ENCODE peak calls at places on chromosomes 6 and 20, in six cellular contexts. Q, T, K, Z, H and A are unnamed samples.

GRCh38 chr6:83113258-83113657 is 45.8 kb downstream of the DOP1A start:
- DNase-seq in Q (no peak), T (no peak), K (no peak), Z (no peak), H (no peak), A (no peak)

GRCh38 chr20:38547288-38547825 is 33.6 kb upstream of the ADIG start:
- DNase-seq in Q (no peak), T (no peak), K (no peak), Z (no peak), H (no peak), A (no peak)

GRCh38 chr20:50834599-50835005 is 39.7 kb downstream of the BCAS4 start:
- DNase-seq in Q (no peak), T (no peak), K (no peak), Z (no peak), H (no peak), A (no peak)

GRCh38 chr20:13213335-13213734 is 7.7 kb upstream of the ISM1 start:
- DNase-seq in Q (no peak), T (no peak), K (no peak), Z (no peak), H (no peak), A (no peak)

GRCh38 chr20:931401-931800 is 15.3 kb upstream of the ANGPT4 start:
- DNase-seq in Q (no peak), T (no peak), K (no peak), Z (no peak), H (no peak), A (no peak)

GRCh38 chr6:168280899-168281245 is 38.7 kb downstream of the DACT2 start:
- DNase-seq in Q (no peak), T (no peak), K (no peak), Z (no peak), H (no peak), A (no peak)

GRCh38 chr6:17389274-17389847 is 4.0 kb upstream of the CAP2 start:
- DNase-seq in Q (peak), T (no peak), K (no peak), Z (no peak), H (no peak), A (no peak)

GRCh38 chr6:51028271-51028670 is 209.6 kb downstream of the TFAP2B start:
- DNase-seq in Q (peak), T (no peak), K (no peak), Z (no peak), H (no peak), A (no peak)

GRCh38 chr6:161482517-161482903 is 208.6 kb upstream of the AGPAT4 start:
- DNase-seq in Q (no peak), T (peak), K (no peak), Z (no peak), H (no peak), A (peak)

GRCh38 chr6:145148392-145149175 is 586.7 kb downstream of the EPM2A start:
- DNase-seq in Q (peak), T (peak), K (peak), Z (no peak), H (no peak), A (no peak)

GRCh38 chr6:55694148-55694547 is 115.2 kb upstream of the HMGCLL1 start:
- DNase-seq in Q (peak), T (peak), K (no peak), Z (peak), H (no peak), A (no peak)

GRCh38 chr6:30716879-30717128 is 277 bp downstream of the MDC1 start:
- DNase-seq in Q (no peak), T (no peak), K (no peak), Z (no peak), H (no peak), A (no peak)

GRCh38 chr6:44733868-44734267 is 346.4 kb downstream of the CDC5L start:
- DNase-seq in Q (no peak), T (peak), K (no peak), Z (no peak), H (no peak), A (no peak)

GRCh38 chr6:117169781-117170281 is 95.5 kb upstream of the VGLL2 start:
- DNase-seq in Q (peak), T (no peak), K (no peak), Z (no peak), H (no peak), A (no peak)

GRCh38 chr6:157021267-157022021 is 244.3 kb downstream of the ARID1B start:
- DNase-seq in Q (peak), T (peak), K (no peak), Z (peak), H (peak), A (peak)

GRCh38 chr6:131999545-132000146 is 48.5 kb upstream of the CCN2 start:
- DNase-seq in Q (no peak), T (no peak), K (no peak), Z (no peak), H (no peak), A (no peak)

GRCh38 chr6:165804331-165805066 is 141.5 kb upstream of the PDE10A start:
- DNase-seq in Q (no peak), T (no peak), K (no peak), Z (no peak), H (no peak), A (peak)

GRCh38 chr6:4664117-4664626 is 112.0 kb upstream of the CDYL start:
- DNase-seq in Q (peak), T (peak), K (no peak), Z (no peak), H (no peak), A (no peak)

GRCh38 chr6:162603231-162603630 is 124.3 kb downstream of the PRKN start:
- DNase-seq in Q (no peak), T (no peak), K (no peak), Z (no peak), H (no peak), A (no peak)

GRCh38 chr6:100614386-100614785 is 149.7 kb upstream of the SIM1 start:
- DNase-seq in Q (no peak), T (no peak), K (no peak), Z (no peak), H (no peak), A (no peak)

GRCh38 chr20:3652217-3652616 is 11.0 kb downstream of the GFRA4 start:
- DNase-seq in Q (no peak), T (no peak), K (no peak), Z (no peak), H (no peak), A (no peak)

GRCh38 chr20:36754656-36755222 is 8.8 kb upstream of the NDRG3 start:
- DNase-seq in Q (peak), T (peak), K (no peak), Z (peak), H (peak), A (peak)

GRCh38 chr6:89275900-89276299 is 39.2 kb downstream of the GABRR2 start:
- DNase-seq in Q (no peak), T (no peak), K (no peak), Z (no peak), H (no peak), A (no peak)

GRCh38 chr20:45318386-45318939 is 10.4 kb upstream of the MATN4 start:
- DNase-seq in Q (no peak), T (no peak), K (no peak), Z (no peak), H (no peak), A (no peak)

GRCh38 chr6:43495409-43495941 is 14.7 kb downstream of the LRRC73 start:
- DNase-seq in Q (peak), T (no peak), K (no peak), Z (no peak), H (peak), A (no peak)

GRCh38 chr20:37390891-37391525 is 45.1 kb downstream of the SRC start:
- DNase-seq in Q (no peak), T (no peak), K (no peak), Z (no peak), H (no peak), A (no peak)